ENCODE peak calls at places on chromosomes 2 and 18, in eight cellular contexts. One of them, this sample, is unnamed. For H3K4me1, the result is how much of the 10 kb centered on the place peaks cover.

GRCh38 chr18:12325726-12326245 is 17.7 kb downstream of the TUBB6 start:
- DNase-seq in left ventricle myocardium inferior: no peak
- DNase-seq in naive thymus-derived CD4-positive, alpha-beta T cell: no peak
- DNase-seq in heart left ventricle: no peak
- DNase-seq in mucosa of descending colon: no peak
- DNase-seq in RWPE2: no peak
- DNase-seq in gastrocnemius medialis: no peak
- DNase-seq in effector memory CD4-positive, alpha-beta T cell: no peak
- DNase-seq in this sample: no peak

GRCh38 chr2:56132138-56132537 is 51.7 kb upstream of the CCDC85A start:
- DNase-seq in left ventricle myocardium inferior: no peak
- DNase-seq in naive thymus-derived CD4-positive, alpha-beta T cell: no peak
- DNase-seq in heart left ventricle: no peak
- DNase-seq in mucosa of descending colon: no peak
- DNase-seq in RWPE2: no peak
- DNase-seq in gastrocnemius medialis: no peak
- DNase-seq in effector memory CD4-positive, alpha-beta T cell: no peak
- DNase-seq in this sample: no peak

GRCh38 chr2:31256611-31257382 is 22.8 kb downstream of the EHD3 start:
- DNase-seq in left ventricle myocardium inferior: no peak
- DNase-seq in naive thymus-derived CD4-positive, alpha-beta T cell: no peak
- DNase-seq in heart left ventricle: no peak
- DNase-seq in mucosa of descending colon: no peak
- DNase-seq in RWPE2: no peak
- DNase-seq in gastrocnemius medialis: no peak
- DNase-seq in effector memory CD4-positive, alpha-beta T cell: no peak
- DNase-seq in this sample: no peak

GRCh38 chr2:101277111-101277510 is 24.4 kb downstream of the CNOT11 start:
- DNase-seq in left ventricle myocardium inferior: no peak
- DNase-seq in naive thymus-derived CD4-positive, alpha-beta T cell: no peak
- DNase-seq in heart left ventricle: no peak
- DNase-seq in mucosa of descending colon: no peak
- DNase-seq in RWPE2: no peak
- DNase-seq in gastrocnemius medialis: no peak
- DNase-seq in effector memory CD4-positive, alpha-beta T cell: no peak
- DNase-seq in this sample: no peak

GRCh38 chr2:19746611-19747309 is 155.0 kb downstream of the TTC32 start:
- DNase-seq in left ventricle myocardium inferior: no peak
- DNase-seq in naive thymus-derived CD4-positive, alpha-beta T cell: no peak
- DNase-seq in heart left ventricle: no peak
- DNase-seq in mucosa of descending colon: no peak
- DNase-seq in RWPE2: no peak
- DNase-seq in gastrocnemius medialis: no peak
- DNase-seq in effector memory CD4-positive, alpha-beta T cell: no peak
- DNase-seq in this sample: no peak

GRCh38 chr2:24972315-24972958 is 682 bp upstream of the DNAJC27 start:
- DNase-seq in left ventricle myocardium inferior: peak
- DNase-seq in naive thymus-derived CD4-positive, alpha-beta T cell: peak
- DNase-seq in heart left ventricle: peak
- DNase-seq in mucosa of descending colon: no peak
- DNase-seq in RWPE2: no peak
- DNase-seq in gastrocnemius medialis: peak
- DNase-seq in effector memory CD4-positive, alpha-beta T cell: no peak
- DNase-seq in this sample: peak

GRCh38 chr2:219404291-219404910 is 13.8 kb upstream of the DES start:
- DNase-seq in left ventricle myocardium inferior: no peak
- DNase-seq in naive thymus-derived CD4-positive, alpha-beta T cell: no peak
- DNase-seq in heart left ventricle: peak
- DNase-seq in mucosa of descending colon: no peak
- DNase-seq in RWPE2: no peak
- DNase-seq in gastrocnemius medialis: peak
- DNase-seq in effector memory CD4-positive, alpha-beta T cell: no peak
- DNase-seq in this sample: no peak

GRCh38 chr2:38875227-38875575 is 533 bp downstream of the DHX57 start:
- DNase-seq in left ventricle myocardium inferior: no peak
- DNase-seq in naive thymus-derived CD4-positive, alpha-beta T cell: no peak
- DNase-seq in heart left ventricle: no peak
- DNase-seq in mucosa of descending colon: no peak
- DNase-seq in RWPE2: no peak
- DNase-seq in gastrocnemius medialis: no peak
- DNase-seq in effector memory CD4-positive, alpha-beta T cell: no peak
- DNase-seq in this sample: no peak

GRCh38 chr18:65907281-65907680 is 156.5 kb downstream of the CDH7 start:
- DNase-seq in left ventricle myocardium inferior: no peak
- DNase-seq in naive thymus-derived CD4-positive, alpha-beta T cell: no peak
- DNase-seq in heart left ventricle: no peak
- DNase-seq in mucosa of descending colon: no peak
- DNase-seq in RWPE2: no peak
- DNase-seq in gastrocnemius medialis: no peak
- DNase-seq in effector memory CD4-positive, alpha-beta T cell: no peak
- DNase-seq in this sample: peak

GRCh38 chr18:62991959-62992358 is 276.6 kb downstream of the PHLPP1 start:
- DNase-seq in left ventricle myocardium inferior: no peak
- DNase-seq in naive thymus-derived CD4-positive, alpha-beta T cell: no peak
- DNase-seq in heart left ventricle: no peak
- DNase-seq in mucosa of descending colon: no peak
- DNase-seq in RWPE2: no peak
- DNase-seq in gastrocnemius medialis: no peak
- DNase-seq in effector memory CD4-positive, alpha-beta T cell: no peak
- DNase-seq in this sample: no peak

GRCh38 chr2:11573418-11574175 is 39.8 kb downstream of the GREB1 start:
- DNase-seq in left ventricle myocardium inferior: no peak
- DNase-seq in naive thymus-derived CD4-positive, alpha-beta T cell: no peak
- DNase-seq in heart left ventricle: no peak
- DNase-seq in mucosa of descending colon: no peak
- DNase-seq in RWPE2: peak
- DNase-seq in gastrocnemius medialis: no peak
- DNase-seq in effector memory CD4-positive, alpha-beta T cell: no peak
- DNase-seq in this sample: no peak

GRCh38 chr18:61847164-61847791 is 45.5 kb downstream of the RNF152 start:
- DNase-seq in left ventricle myocardium inferior: no peak
- DNase-seq in naive thymus-derived CD4-positive, alpha-beta T cell: no peak
- DNase-seq in heart left ventricle: no peak
- DNase-seq in mucosa of descending colon: no peak
- DNase-seq in RWPE2: no peak
- DNase-seq in gastrocnemius medialis: no peak
- DNase-seq in effector memory CD4-positive, alpha-beta T cell: no peak
- DNase-seq in this sample: no peak

GRCh38 chr2:177666408-177666807 is 273.8 kb downstream of the AGPS start:
- DNase-seq in left ventricle myocardium inferior: no peak
- DNase-seq in naive thymus-derived CD4-positive, alpha-beta T cell: no peak
- DNase-seq in heart left ventricle: no peak
- DNase-seq in mucosa of descending colon: no peak
- DNase-seq in RWPE2: no peak
- DNase-seq in gastrocnemius medialis: no peak
- DNase-seq in effector memory CD4-positive, alpha-beta T cell: no peak
- DNase-seq in this sample: no peak

GRCh38 chr2:240777416-240778212 is 42.4 kb downstream of the KIF1A start:
- DNase-seq in left ventricle myocardium inferior: no peak
- DNase-seq in naive thymus-derived CD4-positive, alpha-beta T cell: no peak
- DNase-seq in heart left ventricle: no peak
- DNase-seq in mucosa of descending colon: no peak
- DNase-seq in RWPE2: no peak
- DNase-seq in gastrocnemius medialis: no peak
- DNase-seq in effector memory CD4-positive, alpha-beta T cell: no peak
- DNase-seq in this sample: no peak

GRCh38 chr2:101124061-101124460 is 27.1 kb downstream of the TBC1D8 start:
- DNase-seq in left ventricle myocardium inferior: no peak
- DNase-seq in naive thymus-derived CD4-positive, alpha-beta T cell: no peak
- DNase-seq in heart left ventricle: no peak
- DNase-seq in mucosa of descending colon: no peak
- DNase-seq in RWPE2: no peak
- DNase-seq in gastrocnemius medialis: no peak
- DNase-seq in effector memory CD4-positive, alpha-beta T cell: no peak
- DNase-seq in this sample: no peak

GRCh38 chr2:238024986-238025385 is 35.8 kb upstream of the SCLY start:
- DNase-seq in left ventricle myocardium inferior: no peak
- DNase-seq in naive thymus-derived CD4-positive, alpha-beta T cell: no peak
- DNase-seq in heart left ventricle: no peak
- DNase-seq in mucosa of descending colon: no peak
- DNase-seq in RWPE2: no peak
- DNase-seq in gastrocnemius medialis: no peak
- DNase-seq in effector memory CD4-positive, alpha-beta T cell: no peak
- DNase-seq in this sample: no peak

GRCh38 chr2:201987426-201987825 is 46.2 kb upstream of the FZD7 start:
- DNase-seq in left ventricle myocardium inferior: no peak
- DNase-seq in naive thymus-derived CD4-positive, alpha-beta T cell: no peak
- DNase-seq in heart left ventricle: no peak
- DNase-seq in mucosa of descending colon: no peak
- DNase-seq in RWPE2: no peak
- DNase-seq in gastrocnemius medialis: no peak
- DNase-seq in effector memory CD4-positive, alpha-beta T cell: no peak
- DNase-seq in this sample: no peak

GRCh38 chr2:16241166-16242160 is 301.1 kb downstream of the MYCN start:
- DNase-seq in left ventricle myocardium inferior: no peak
- DNase-seq in naive thymus-derived CD4-positive, alpha-beta T cell: no peak
- DNase-seq in heart left ventricle: no peak
- DNase-seq in mucosa of descending colon: no peak
- DNase-seq in RWPE2: no peak
- DNase-seq in gastrocnemius medialis: no peak
- DNase-seq in effector memory CD4-positive, alpha-beta T cell: no peak
- DNase-seq in this sample: no peak

GRCh38 chr2:188974184-188974583 is at the start of gene COL3A1:
- DNase-seq in left ventricle myocardium inferior: peak
- DNase-seq in naive thymus-derived CD4-positive, alpha-beta T cell: no peak
- DNase-seq in heart left ventricle: peak
- DNase-seq in mucosa of descending colon: no peak
- DNase-seq in RWPE2: no peak
- DNase-seq in gastrocnemius medialis: no peak
- DNase-seq in effector memory CD4-positive, alpha-beta T cell: no peak
- DNase-seq in this sample: no peak

GRCh38 chr2:172323256-172323655 is 104.1 kb upstream of the ITGA6 start:
- DNase-seq in left ventricle myocardium inferior: no peak
- DNase-seq in naive thymus-derived CD4-positive, alpha-beta T cell: no peak
- DNase-seq in heart left ventricle: no peak
- DNase-seq in mucosa of descending colon: no peak
- DNase-seq in RWPE2: no peak
- DNase-seq in gastrocnemius medialis: no peak
- DNase-seq in effector memory CD4-positive, alpha-beta T cell: no peak
- DNase-seq in this sample: no peak

DNA sequence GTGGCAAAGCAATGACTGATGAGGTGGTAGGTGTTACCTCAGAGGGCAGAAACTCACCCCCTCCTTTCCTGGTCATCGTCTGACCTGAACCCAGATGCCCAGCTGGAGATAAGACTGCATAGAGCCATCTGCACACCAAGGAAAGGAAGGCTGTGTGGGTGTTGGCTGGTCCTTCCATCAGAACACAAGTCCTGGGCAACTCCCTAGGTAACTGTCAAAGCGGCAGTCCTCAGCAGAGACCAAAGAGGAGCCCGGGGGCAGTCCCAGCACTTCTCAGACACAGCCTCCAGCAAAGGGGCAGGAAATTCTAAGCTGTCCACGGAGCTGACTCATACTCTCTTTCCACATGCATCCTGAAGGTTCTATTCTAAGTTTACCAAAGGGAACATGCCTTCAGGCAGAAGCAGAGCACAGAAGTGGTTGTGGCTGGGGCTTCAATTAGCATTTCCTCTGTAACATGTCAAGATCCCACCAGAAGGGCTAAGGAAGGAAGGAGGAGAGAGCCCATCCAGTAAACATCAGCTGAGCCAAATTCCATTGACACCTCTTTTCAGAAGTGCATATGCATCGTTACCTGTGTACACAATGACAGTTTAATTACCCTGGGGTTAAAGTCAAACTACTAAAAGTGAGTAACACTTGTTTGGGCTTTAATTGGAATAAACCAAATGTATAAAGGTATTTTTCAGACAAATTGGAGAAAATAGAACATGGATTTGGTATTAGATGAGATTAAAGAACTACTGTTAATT is 54.7 kb downstream of the SPRED2 start:
- DNase-seq in left ventricle myocardium inferior: no peak
- DNase-seq in naive thymus-derived CD4-positive, alpha-beta T cell: no peak
- DNase-seq in heart left ventricle: no peak
- DNase-seq in mucosa of descending colon: no peak
- DNase-seq in RWPE2: peak
- DNase-seq in gastrocnemius medialis: no peak
- DNase-seq in effector memory CD4-positive, alpha-beta T cell: no peak
- DNase-seq in this sample: no peak
- H3K4me1 ChIP-seq in left ventricle myocardium inferior: half or more
- H3K4me1 ChIP-seq in naive thymus-derived CD4-positive, alpha-beta T cell: under half
- H3K4me1 ChIP-seq in heart left ventricle: under half
- H3K4me1 ChIP-seq in mucosa of descending colon: under half
- H3K4me1 ChIP-seq in RWPE2: half or more
- H3K4me1 ChIP-seq in gastrocnemius medialis: under half
- H3K4me1 ChIP-seq in effector memory CD4-positive, alpha-beta T cell: under half
- H3K4me1 ChIP-seq in this sample: under half

DNA sequence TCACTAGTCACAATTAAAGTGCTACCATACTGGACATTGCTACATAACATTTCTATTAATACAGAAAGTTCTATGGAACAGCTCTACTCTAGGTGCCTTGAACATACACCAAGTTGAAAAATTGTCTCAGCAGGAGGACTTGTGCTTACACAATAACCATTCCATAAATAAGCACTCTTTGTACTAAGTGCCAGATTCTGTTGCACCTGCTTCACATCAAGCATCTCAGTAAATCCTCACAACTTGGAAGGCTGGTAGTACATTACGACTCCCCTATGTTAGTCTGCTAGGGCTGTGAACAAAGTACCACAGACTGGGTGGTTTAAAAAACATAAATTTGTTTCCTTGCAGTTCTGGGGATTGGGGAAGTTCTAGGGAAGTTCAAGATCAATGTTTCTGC is 296.9 kb upstream of the NCKAP5 start:
- DNase-seq in left ventricle myocardium inferior: no peak
- DNase-seq in naive thymus-derived CD4-positive, alpha-beta T cell: no peak
- DNase-seq in heart left ventricle: no peak
- DNase-seq in mucosa of descending colon: no peak
- DNase-seq in RWPE2: no peak
- DNase-seq in gastrocnemius medialis: no peak
- DNase-seq in effector memory CD4-positive, alpha-beta T cell: no peak
- DNase-seq in this sample: no peak
- H3K4me1 ChIP-seq in left ventricle myocardium inferior: under half
- H3K4me1 ChIP-seq in naive thymus-derived CD4-positive, alpha-beta T cell: under half
- H3K4me1 ChIP-seq in heart left ventricle: under half
- H3K4me1 ChIP-seq in mucosa of descending colon: under half
- H3K4me1 ChIP-seq in RWPE2: under half
- H3K4me1 ChIP-seq in gastrocnemius medialis: under half
- H3K4me1 ChIP-seq in effector memory CD4-positive, alpha-beta T cell: under half
- H3K4me1 ChIP-seq in this sample: under half

GRCh38 chr2:62570861-62571698 is 65.1 kb upstream of the TMEM17 start:
- DNase-seq in left ventricle myocardium inferior: peak
- DNase-seq in naive thymus-derived CD4-positive, alpha-beta T cell: no peak
- DNase-seq in heart left ventricle: no peak
- DNase-seq in mucosa of descending colon: peak
- DNase-seq in RWPE2: no peak
- DNase-seq in gastrocnemius medialis: no peak
- DNase-seq in effector memory CD4-positive, alpha-beta T cell: no peak
- DNase-seq in this sample: no peak
- H3K4me1 ChIP-seq in left ventricle myocardium inferior: under half
- H3K4me1 ChIP-seq in naive thymus-derived CD4-positive, alpha-beta T cell: under half
- H3K4me1 ChIP-seq in heart left ventricle: under half
- H3K4me1 ChIP-seq in mucosa of descending colon: under half
- H3K4me1 ChIP-seq in RWPE2: under half
- H3K4me1 ChIP-seq in gastrocnemius medialis: under half
- H3K4me1 ChIP-seq in effector memory CD4-positive, alpha-beta T cell: under half
- H3K4me1 ChIP-seq in this sample: under half

DNA sequence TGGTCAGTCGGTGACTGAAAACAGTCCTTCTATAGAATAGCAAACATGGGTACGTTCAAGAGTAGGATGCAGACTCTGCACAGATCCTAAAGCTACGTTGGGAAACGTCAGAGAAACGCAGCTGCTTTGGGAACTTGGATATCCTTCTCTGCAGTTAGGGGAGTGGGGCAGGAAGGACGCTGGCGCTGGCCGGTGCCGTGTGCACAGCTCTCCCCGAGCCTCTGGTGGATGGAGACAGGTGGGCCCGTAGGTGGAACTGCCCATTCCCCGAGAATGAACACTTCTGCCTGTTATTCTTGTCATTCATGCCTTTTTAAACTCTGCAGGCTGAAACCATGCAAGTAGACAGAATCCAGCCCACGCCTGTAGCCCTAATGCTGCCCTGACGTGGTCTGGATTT is 91.7 kb upstream of the MBOAT2 start:
- DNase-seq in left ventricle myocardium inferior: no peak
- DNase-seq in naive thymus-derived CD4-positive, alpha-beta T cell: no peak
- DNase-seq in heart left ventricle: no peak
- DNase-seq in mucosa of descending colon: no peak
- DNase-seq in RWPE2: no peak
- DNase-seq in gastrocnemius medialis: no peak
- DNase-seq in effector memory CD4-positive, alpha-beta T cell: no peak
- DNase-seq in this sample: no peak
- H3K4me1 ChIP-seq in left ventricle myocardium inferior: under half
- H3K4me1 ChIP-seq in naive thymus-derived CD4-positive, alpha-beta T cell: under half
- H3K4me1 ChIP-seq in heart left ventricle: under half
- H3K4me1 ChIP-seq in mucosa of descending colon: under half
- H3K4me1 ChIP-seq in RWPE2: under half
- H3K4me1 ChIP-seq in gastrocnemius medialis: under half
- H3K4me1 ChIP-seq in effector memory CD4-positive, alpha-beta T cell: under half
- H3K4me1 ChIP-seq in this sample: under half

This sample was measured in HAP-1.